ENCODE peak calls at places on chromosome 6, in six cellular contexts. One of them, this sample, is unnamed.

GRCh38 chr6:113636357-113636824 is 220.8 kb upstream of the MARCKS start:
- DNase-seq in body of pancreas: no peak
- DNase-seq in T follicular helper cell: no peak
- DNase-seq in stimulated activated CD4-positive, alpha-beta T cell treated with anti-CD3 and anti-CD28 coated beads, Interleukin-1b, Interleukin-23, amount 100 ng/mL, for 24 hours: no peak
- DNase-seq in upper lobe of left lung: no peak
- DNase-seq in non-pigmented ciliary epithelial cell: no peak
- DNase-seq in this sample: no peak

GRCh38 chr6:135358907-135359459 is 138.6 kb downstream of the AHI1 start:
- DNase-seq in body of pancreas: no peak
- DNase-seq in T follicular helper cell: no peak
- DNase-seq in stimulated activated CD4-positive, alpha-beta T cell treated with anti-CD3 and anti-CD28 coated beads, Interleukin-1b, Interleukin-23, amount 100 ng/mL, for 24 hours: no peak
- DNase-seq in upper lobe of left lung: no peak
- DNase-seq in non-pigmented ciliary epithelial cell: peak; percentile 30
- DNase-seq in this sample: no peak

GRCh38 chr6:75863784-75864183 is 114.7 kb downstream of the MYO6 start:
- DNase-seq in body of pancreas: no peak
- DNase-seq in T follicular helper cell: no peak
- DNase-seq in stimulated activated CD4-positive, alpha-beta T cell treated with anti-CD3 and anti-CD28 coated beads, Interleukin-1b, Interleukin-23, amount 100 ng/mL, for 24 hours: no peak
- DNase-seq in upper lobe of left lung: no peak
- DNase-seq in non-pigmented ciliary epithelial cell: no peak
- DNase-seq in this sample: no peak

GRCh38 chr6:166375013-166375412 is 7.7 kb downstream of the MPC1 start:
- DNase-seq in body of pancreas: no peak
- DNase-seq in T follicular helper cell: no peak
- DNase-seq in stimulated activated CD4-positive, alpha-beta T cell treated with anti-CD3 and anti-CD28 coated beads, Interleukin-1b, Interleukin-23, amount 100 ng/mL, for 24 hours: no peak
- DNase-seq in upper lobe of left lung: no peak
- DNase-seq in non-pigmented ciliary epithelial cell: no peak
- DNase-seq in this sample: no peak

GRCh38 chr6:38493929-38494547 is 145.7 kb downstream of the BTBD9 start:
- DNase-seq in body of pancreas: peak; percentile 79
- DNase-seq in T follicular helper cell: peak; percentile 65
- DNase-seq in stimulated activated CD4-positive, alpha-beta T cell treated with anti-CD3 and anti-CD28 coated beads, Interleukin-1b, Interleukin-23, amount 100 ng/mL, for 24 hours: peak; percentile 66
- DNase-seq in upper lobe of left lung: peak; percentile 66
- DNase-seq in non-pigmented ciliary epithelial cell: no peak
- DNase-seq in this sample: peak; percentile 74

GRCh38 chr6:49504666-49505065 is 4.9 kb downstream of the GLYATL3 start:
- DNase-seq in body of pancreas: no peak
- DNase-seq in T follicular helper cell: no peak
- DNase-seq in stimulated activated CD4-positive, alpha-beta T cell treated with anti-CD3 and anti-CD28 coated beads, Interleukin-1b, Interleukin-23, amount 100 ng/mL, for 24 hours: no peak
- DNase-seq in upper lobe of left lung: no peak
- DNase-seq in non-pigmented ciliary epithelial cell: no peak
- DNase-seq in this sample: no peak

GRCh38 chr6:87742106-87742505 is 40.1 kb upstream of the AKIRIN2 start:
- DNase-seq in body of pancreas: peak; percentile 31
- DNase-seq in T follicular helper cell: peak; percentile 33
- DNase-seq in stimulated activated CD4-positive, alpha-beta T cell treated with anti-CD3 and anti-CD28 coated beads, Interleukin-1b, Interleukin-23, amount 100 ng/mL, for 24 hours: no peak
- DNase-seq in upper lobe of left lung: peak; percentile 83
- DNase-seq in non-pigmented ciliary epithelial cell: no peak
- DNase-seq in this sample: no peak

GRCh38 chr6:142811923-142812322 is 133.1 kb downstream of the HIVEP2 start:
- DNase-seq in body of pancreas: no peak
- DNase-seq in T follicular helper cell: no peak
- DNase-seq in stimulated activated CD4-positive, alpha-beta T cell treated with anti-CD3 and anti-CD28 coated beads, Interleukin-1b, Interleukin-23, amount 100 ng/mL, for 24 hours: no peak
- DNase-seq in upper lobe of left lung: no peak
- DNase-seq in non-pigmented ciliary epithelial cell: no peak
- DNase-seq in this sample: no peak

GRCh38 chr6:33251390-33252012 is 20.2 kb downstream of the VPS52 start:
- DNase-seq in body of pancreas: no peak
- DNase-seq in T follicular helper cell: no peak
- DNase-seq in stimulated activated CD4-positive, alpha-beta T cell treated with anti-CD3 and anti-CD28 coated beads, Interleukin-1b, Interleukin-23, amount 100 ng/mL, for 24 hours: no peak
- DNase-seq in upper lobe of left lung: no peak
- DNase-seq in non-pigmented ciliary epithelial cell: no peak
- DNase-seq in this sample: no peak

GRCh38 chr6:143368426-143368825 is 82.1 kb downstream of the ADAT2 start:
- DNase-seq in body of pancreas: no peak
- DNase-seq in T follicular helper cell: no peak
- DNase-seq in stimulated activated CD4-positive, alpha-beta T cell treated with anti-CD3 and anti-CD28 coated beads, Interleukin-1b, Interleukin-23, amount 100 ng/mL, for 24 hours: no peak
- DNase-seq in upper lobe of left lung: no peak
- DNase-seq in non-pigmented ciliary epithelial cell: peak; percentile 14
- DNase-seq in this sample: no peak

GRCh38 chr6:39924283-39924682 is 10.0 kb downstream of the MOCS1 start:
- DNase-seq in body of pancreas: peak; percentile 41
- DNase-seq in T follicular helper cell: no peak
- DNase-seq in stimulated activated CD4-positive, alpha-beta T cell treated with anti-CD3 and anti-CD28 coated beads, Interleukin-1b, Interleukin-23, amount 100 ng/mL, for 24 hours: no peak
- DNase-seq in upper lobe of left lung: peak; percentile 3
- DNase-seq in non-pigmented ciliary epithelial cell: no peak
- DNase-seq in this sample: no peak

GRCh38 chr6:32439708-32440214 is at the start of gene HLA-DRA:
- DNase-seq in body of pancreas: peak; percentile 53
- DNase-seq in T follicular helper cell: no peak
- DNase-seq in stimulated activated CD4-positive, alpha-beta T cell treated with anti-CD3 and anti-CD28 coated beads, Interleukin-1b, Interleukin-23, amount 100 ng/mL, for 24 hours: no peak
- DNase-seq in upper lobe of left lung: no peak
- DNase-seq in non-pigmented ciliary epithelial cell: no peak
- DNase-seq in this sample: no peak

GRCh38 chr6:39961178-39961577 is 26.9 kb upstream of the MOCS1 start:
- DNase-seq in body of pancreas: peak; percentile 5
- DNase-seq in T follicular helper cell: no peak
- DNase-seq in stimulated activated CD4-positive, alpha-beta T cell treated with anti-CD3 and anti-CD28 coated beads, Interleukin-1b, Interleukin-23, amount 100 ng/mL, for 24 hours: no peak
- DNase-seq in upper lobe of left lung: no peak
- DNase-seq in non-pigmented ciliary epithelial cell: peak; percentile 11
- DNase-seq in this sample: no peak

GRCh38 chr6:149851461-149851860 is 12.7 kb downstream of the LRP11 start:
- DNase-seq in body of pancreas: no peak
- DNase-seq in T follicular helper cell: no peak
- DNase-seq in stimulated activated CD4-positive, alpha-beta T cell treated with anti-CD3 and anti-CD28 coated beads, Interleukin-1b, Interleukin-23, amount 100 ng/mL, for 24 hours: no peak
- DNase-seq in upper lobe of left lung: no peak
- DNase-seq in non-pigmented ciliary epithelial cell: no peak
- DNase-seq in this sample: no peak

GRCh38 chr6:151916680-151917164 is 109.2 kb downstream of the ESR1 start:
- DNase-seq in body of pancreas: no peak
- DNase-seq in T follicular helper cell: no peak
- DNase-seq in stimulated activated CD4-positive, alpha-beta T cell treated with anti-CD3 and anti-CD28 coated beads, Interleukin-1b, Interleukin-23, amount 100 ng/mL, for 24 hours: no peak
- DNase-seq in upper lobe of left lung: no peak
- DNase-seq in non-pigmented ciliary epithelial cell: peak; percentile 76
- DNase-seq in this sample: no peak

GRCh38 chr6:14365393-14365792 is 247.8 kb downstream of the CD83 start:
- DNase-seq in body of pancreas: no peak
- DNase-seq in T follicular helper cell: no peak
- DNase-seq in stimulated activated CD4-positive, alpha-beta T cell treated with anti-CD3 and anti-CD28 coated beads, Interleukin-1b, Interleukin-23, amount 100 ng/mL, for 24 hours: no peak
- DNase-seq in upper lobe of left lung: no peak
- DNase-seq in non-pigmented ciliary epithelial cell: peak; percentile 8
- DNase-seq in this sample: no peak

GRCh38 chr6:132286298-132287019 is 114.8 kb downstream of the MOXD1 start:
- DNase-seq in body of pancreas: no peak
- DNase-seq in T follicular helper cell: no peak
- DNase-seq in stimulated activated CD4-positive, alpha-beta T cell treated with anti-CD3 and anti-CD28 coated beads, Interleukin-1b, Interleukin-23, amount 100 ng/mL, for 24 hours: no peak
- DNase-seq in upper lobe of left lung: no peak
- DNase-seq in non-pigmented ciliary epithelial cell: no peak
- DNase-seq in this sample: no peak

GRCh38 chr6:158970640-158971291 is 29.2 kb downstream of the RSPH3 start:
- DNase-seq in body of pancreas: no peak
- DNase-seq in T follicular helper cell: no peak
- DNase-seq in stimulated activated CD4-positive, alpha-beta T cell treated with anti-CD3 and anti-CD28 coated beads, Interleukin-1b, Interleukin-23, amount 100 ng/mL, for 24 hours: no peak
- DNase-seq in upper lobe of left lung: no peak
- DNase-seq in non-pigmented ciliary epithelial cell: no peak
- DNase-seq in this sample: no peak

GRCh38 chr6:159463440-159463839 is 229.6 kb downstream of the SOD2 start:
- DNase-seq in body of pancreas: no peak
- DNase-seq in T follicular helper cell: no peak
- DNase-seq in stimulated activated CD4-positive, alpha-beta T cell treated with anti-CD3 and anti-CD28 coated beads, Interleukin-1b, Interleukin-23, amount 100 ng/mL, for 24 hours: no peak
- DNase-seq in upper lobe of left lung: no peak
- DNase-seq in non-pigmented ciliary epithelial cell: no peak
- DNase-seq in this sample: peak; percentile 7

GRCh38 chr6:137724495-137725211 is 142.4 kb upstream of the TNFAIP3 start:
- DNase-seq in body of pancreas: peak; percentile 59
- DNase-seq in T follicular helper cell: no peak
- DNase-seq in stimulated activated CD4-positive, alpha-beta T cell treated with anti-CD3 and anti-CD28 coated beads, Interleukin-1b, Interleukin-23, amount 100 ng/mL, for 24 hours: no peak
- DNase-seq in upper lobe of left lung: peak; percentile 70
- DNase-seq in non-pigmented ciliary epithelial cell: no peak
- DNase-seq in this sample: no peak

GRCh38 chr6:82273295-82273694 is 25.8 kb upstream of the IBTK start:
- DNase-seq in body of pancreas: no peak
- DNase-seq in T follicular helper cell: no peak
- DNase-seq in stimulated activated CD4-positive, alpha-beta T cell treated with anti-CD3 and anti-CD28 coated beads, Interleukin-1b, Interleukin-23, amount 100 ng/mL, for 24 hours: no peak
- DNase-seq in upper lobe of left lung: no peak
- DNase-seq in non-pigmented ciliary epithelial cell: no peak
- DNase-seq in this sample: no peak

GRCh38 chr6:137227872-137228302 is 8.7 kb upstream of the IFNGR1 start:
- DNase-seq in body of pancreas: no peak
- DNase-seq in T follicular helper cell: no peak
- DNase-seq in stimulated activated CD4-positive, alpha-beta T cell treated with anti-CD3 and anti-CD28 coated beads, Interleukin-1b, Interleukin-23, amount 100 ng/mL, for 24 hours: no peak
- DNase-seq in upper lobe of left lung: no peak
- DNase-seq in non-pigmented ciliary epithelial cell: no peak
- DNase-seq in this sample: no peak

GRCh38 chr6:161233986-161234620 is 39.8 kb downstream of the AGPAT4 start:
- DNase-seq in body of pancreas: peak; percentile 57
- DNase-seq in T follicular helper cell: no peak
- DNase-seq in stimulated activated CD4-positive, alpha-beta T cell treated with anti-CD3 and anti-CD28 coated beads, Interleukin-1b, Interleukin-23, amount 100 ng/mL, for 24 hours: no peak
- DNase-seq in upper lobe of left lung: no peak
- DNase-seq in non-pigmented ciliary epithelial cell: peak; percentile 63
- DNase-seq in this sample: no peak

GRCh38 chr6:32971245-32971580 is 2.8 kb downstream of the BRD2 start:
- DNase-seq in body of pancreas: no peak
- DNase-seq in T follicular helper cell: no peak
- DNase-seq in stimulated activated CD4-positive, alpha-beta T cell treated with anti-CD3 and anti-CD28 coated beads, Interleukin-1b, Interleukin-23, amount 100 ng/mL, for 24 hours: no peak
- DNase-seq in upper lobe of left lung: no peak
- DNase-seq in non-pigmented ciliary epithelial cell: no peak
- DNase-seq in this sample: no peak

GRCh38 chr6:2863901-2864300 is 22.2 kb upstream of the SERPINB1 start:
- DNase-seq in body of pancreas: no peak
- DNase-seq in T follicular helper cell: no peak
- DNase-seq in stimulated activated CD4-positive, alpha-beta T cell treated with anti-CD3 and anti-CD28 coated beads, Interleukin-1b, Interleukin-23, amount 100 ng/mL, for 24 hours: no peak
- DNase-seq in upper lobe of left lung: no peak
- DNase-seq in non-pigmented ciliary epithelial cell: no peak
- DNase-seq in this sample: no peak

GRCh38 chr6:2967936-2968335 is 3.4 kb downstream of the SERPINB6 start:
- DNase-seq in body of pancreas: no peak
- DNase-seq in T follicular helper cell: no peak
- DNase-seq in stimulated activated CD4-positive, alpha-beta T cell treated with anti-CD3 and anti-CD28 coated beads, Interleukin-1b, Interleukin-23, amount 100 ng/mL, for 24 hours: no peak
- DNase-seq in upper lobe of left lung: no peak
- DNase-seq in non-pigmented ciliary epithelial cell: no peak
- DNase-seq in this sample: no peak

This sample was measured in iPS DF 6.9.